ENCODE peak calls at places on chromosomes 12 and 14, in nine cellular contexts. One of them, this sample, is unnamed.

GRCh38 chr14:56342419-56342901 is 224.2 kb downstream of the PELI2 start:
- DNase-seq in hippocampal formation: no peak
- DNase-seq in keratinocyte: no peak
- DNase-seq in germinal center: peak
- DNase-seq in COLO829: peak
- DNase-seq in stimulated activated naive CD8-positive, alpha-beta T cell treated with anti-CD3 and anti-CD28 coated beads, Interleukin-15, amount 100 ng/mL, for 72 hours: no peak
- DNase-seq in NCI-H748 treated with DMSO at 0.1 percent for 48 hours: no peak
- DNase-seq in colonic mucosa: no peak
- DNase-seq in omental fat pad: no peak
- DNase-seq in this sample: no peak

GRCh38 chr14:37270629-37271028 is 72.9 kb downstream of the MIPOL1 start:
- DNase-seq in omental fat pad: no peak
- DNase-seq in stimulated activated naive CD8-positive, alpha-beta T cell treated with anti-CD3 and anti-CD28 coated beads, Interleukin-15, amount 100 ng/mL, for 72 hours: no peak
- DNase-seq in colonic mucosa: no peak
- DNase-seq in hippocampal formation: no peak
- DNase-seq in COLO829: no peak
- DNase-seq in keratinocyte: no peak
- DNase-seq in NCI-H748 treated with DMSO at 0.1 percent for 48 hours: peak
- DNase-seq in germinal center: no peak
- DNase-seq in this sample: no peak

GRCh38 chr12:121893901-121894540 is 5.4 kb downstream of the PSMD9 start:
- DNase-seq in omental fat pad: no peak
- DNase-seq in keratinocyte: no peak
- DNase-seq in COLO829: peak
- DNase-seq in germinal center: no peak
- DNase-seq in colonic mucosa: peak
- DNase-seq in stimulated activated naive CD8-positive, alpha-beta T cell treated with anti-CD3 and anti-CD28 coated beads, Interleukin-15, amount 100 ng/mL, for 72 hours: no peak
- DNase-seq in hippocampal formation: no peak
- DNase-seq in NCI-H748 treated with DMSO at 0.1 percent for 48 hours: no peak
- DNase-seq in this sample: peak

GRCh38 chr12:98464155-98464554 is 51.2 kb upstream of the TMPO start:
- DNase-seq in hippocampal formation: no peak
- DNase-seq in colonic mucosa: no peak
- DNase-seq in omental fat pad: no peak
- DNase-seq in keratinocyte: no peak
- DNase-seq in COLO829: no peak
- DNase-seq in stimulated activated naive CD8-positive, alpha-beta T cell treated with anti-CD3 and anti-CD28 coated beads, Interleukin-15, amount 100 ng/mL, for 72 hours: no peak
- DNase-seq in germinal center: no peak
- DNase-seq in NCI-H748 treated with DMSO at 0.1 percent for 48 hours: no peak
- DNase-seq in this sample: no peak

GRCh38 chr12:57781801-57782200 is 786 bp upstream of the TSFM start:
- DNase-seq in colonic mucosa: no peak
- DNase-seq in keratinocyte: no peak
- DNase-seq in germinal center: no peak
- DNase-seq in COLO829: no peak
- DNase-seq in stimulated activated naive CD8-positive, alpha-beta T cell treated with anti-CD3 and anti-CD28 coated beads, Interleukin-15, amount 100 ng/mL, for 72 hours: no peak
- DNase-seq in NCI-H748 treated with DMSO at 0.1 percent for 48 hours: no peak
- DNase-seq in omental fat pad: no peak
- DNase-seq in hippocampal formation: no peak
- DNase-seq in this sample: no peak

GRCh38 chr12:65602579-65603295 is 221.5 kb upstream of the HMGA2 start:
- DNase-seq in omental fat pad: peak
- DNase-seq in colonic mucosa: peak
- DNase-seq in stimulated activated naive CD8-positive, alpha-beta T cell treated with anti-CD3 and anti-CD28 coated beads, Interleukin-15, amount 100 ng/mL, for 72 hours: peak
- DNase-seq in NCI-H748 treated with DMSO at 0.1 percent for 48 hours: peak
- DNase-seq in germinal center: peak
- DNase-seq in keratinocyte: no peak
- DNase-seq in COLO829: peak
- DNase-seq in hippocampal formation: peak
- DNase-seq in this sample: peak

GRCh38 chr14:101181717-101182313 is 278.3 kb upstream of the RTL1 start:
- DNase-seq in hippocampal formation: no peak
- DNase-seq in keratinocyte: no peak
- DNase-seq in omental fat pad: peak
- DNase-seq in COLO829: no peak
- DNase-seq in germinal center: no peak
- DNase-seq in colonic mucosa: no peak
- DNase-seq in NCI-H748 treated with DMSO at 0.1 percent for 48 hours: no peak
- DNase-seq in stimulated activated naive CD8-positive, alpha-beta T cell treated with anti-CD3 and anti-CD28 coated beads, Interleukin-15, amount 100 ng/mL, for 72 hours: no peak
- DNase-seq in this sample: no peak

GRCh38 chr12:120100630-120101029 is 15.9 kb downstream of the RAB35 start:
- DNase-seq in NCI-H748 treated with DMSO at 0.1 percent for 48 hours: no peak
- DNase-seq in colonic mucosa: no peak
- DNase-seq in hippocampal formation: peak
- DNase-seq in germinal center: no peak
- DNase-seq in COLO829: no peak
- DNase-seq in keratinocyte: no peak
- DNase-seq in stimulated activated naive CD8-positive, alpha-beta T cell treated with anti-CD3 and anti-CD28 coated beads, Interleukin-15, amount 100 ng/mL, for 72 hours: no peak
- DNase-seq in omental fat pad: no peak
- DNase-seq in this sample: no peak

GRCh38 chr12:120316798-120317257 is 10.8 kb downstream of the PLA2G1B start:
- DNase-seq in germinal center: no peak
- DNase-seq in hippocampal formation: no peak
- DNase-seq in colonic mucosa: no peak
- DNase-seq in omental fat pad: no peak
- DNase-seq in NCI-H748 treated with DMSO at 0.1 percent for 48 hours: no peak
- DNase-seq in keratinocyte: no peak
- DNase-seq in COLO829: no peak
- DNase-seq in stimulated activated naive CD8-positive, alpha-beta T cell treated with anti-CD3 and anti-CD28 coated beads, Interleukin-15, amount 100 ng/mL, for 72 hours: no peak
- DNase-seq in this sample: no peak

GRCh38 chr12:130070017-130070653 is 92.1 kb upstream of the FZD10 start:
- DNase-seq in COLO829: peak
- DNase-seq in NCI-H748 treated with DMSO at 0.1 percent for 48 hours: no peak
- DNase-seq in colonic mucosa: no peak
- DNase-seq in hippocampal formation: peak
- DNase-seq in germinal center: no peak
- DNase-seq in stimulated activated naive CD8-positive, alpha-beta T cell treated with anti-CD3 and anti-CD28 coated beads, Interleukin-15, amount 100 ng/mL, for 72 hours: no peak
- DNase-seq in omental fat pad: peak
- DNase-seq in keratinocyte: no peak
- DNase-seq in this sample: no peak

GRCh38 chr12:50197297-50197727 is 30.1 kb upstream of the CERS5 start:
- DNase-seq in hippocampal formation: no peak
- DNase-seq in keratinocyte: no peak
- DNase-seq in stimulated activated naive CD8-positive, alpha-beta T cell treated with anti-CD3 and anti-CD28 coated beads, Interleukin-15, amount 100 ng/mL, for 72 hours: no peak
- DNase-seq in omental fat pad: no peak
- DNase-seq in COLO829: no peak
- DNase-seq in colonic mucosa: no peak
- DNase-seq in NCI-H748 treated with DMSO at 0.1 percent for 48 hours: no peak
- DNase-seq in germinal center: no peak
- DNase-seq in this sample: no peak

GRCh38 chr14:34539407-34540180 is at the start of gene EAPP:
- DNase-seq in stimulated activated naive CD8-positive, alpha-beta T cell treated with anti-CD3 and anti-CD28 coated beads, Interleukin-15, amount 100 ng/mL, for 72 hours: peak
- DNase-seq in NCI-H748 treated with DMSO at 0.1 percent for 48 hours: no peak
- DNase-seq in germinal center: peak
- DNase-seq in colonic mucosa: peak
- DNase-seq in COLO829: peak
- DNase-seq in keratinocyte: peak
- DNase-seq in hippocampal formation: no peak
- DNase-seq in omental fat pad: peak
- DNase-seq in this sample: peak

GRCh38 chr14:22545842-22546721 is 42.9 kb downstream of the DAD1 start:
- DNase-seq in omental fat pad: no peak
- DNase-seq in NCI-H748 treated with DMSO at 0.1 percent for 48 hours: no peak
- DNase-seq in colonic mucosa: no peak
- DNase-seq in COLO829: peak
- DNase-seq in germinal center: no peak
- DNase-seq in keratinocyte: no peak
- DNase-seq in stimulated activated naive CD8-positive, alpha-beta T cell treated with anti-CD3 and anti-CD28 coated beads, Interleukin-15, amount 100 ng/mL, for 72 hours: no peak
- DNase-seq in hippocampal formation: no peak
- DNase-seq in this sample: no peak

GRCh38 chr14:75861161-75861621 is 120.6 kb downstream of the TGFB3 start:
- DNase-seq in germinal center: no peak
- DNase-seq in hippocampal formation: no peak
- DNase-seq in COLO829: no peak
- DNase-seq in omental fat pad: no peak
- DNase-seq in colonic mucosa: no peak
- DNase-seq in keratinocyte: no peak
- DNase-seq in stimulated activated naive CD8-positive, alpha-beta T cell treated with anti-CD3 and anti-CD28 coated beads, Interleukin-15, amount 100 ng/mL, for 72 hours: no peak
- DNase-seq in NCI-H748 treated with DMSO at 0.1 percent for 48 hours: no peak
- DNase-seq in this sample: no peak

GRCh38 chr12:69466867-69467266 is 3.3 kb upstream of the FRS2 start:
- DNase-seq in stimulated activated naive CD8-positive, alpha-beta T cell treated with anti-CD3 and anti-CD28 coated beads, Interleukin-15, amount 100 ng/mL, for 72 hours: no peak
- DNase-seq in NCI-H748 treated with DMSO at 0.1 percent for 48 hours: no peak
- DNase-seq in omental fat pad: no peak
- DNase-seq in germinal center: no peak
- DNase-seq in COLO829: no peak
- DNase-seq in colonic mucosa: no peak
- DNase-seq in keratinocyte: no peak
- DNase-seq in hippocampal formation: no peak
- DNase-seq in this sample: no peak

GRCh38 chr14:65852689-65853088 is 440.2 kb downstream of the FUT8 start:
- DNase-seq in COLO829: no peak
- DNase-seq in omental fat pad: no peak
- DNase-seq in NCI-H748 treated with DMSO at 0.1 percent for 48 hours: no peak
- DNase-seq in germinal center: no peak
- DNase-seq in keratinocyte: no peak
- DNase-seq in stimulated activated naive CD8-positive, alpha-beta T cell treated with anti-CD3 and anti-CD28 coated beads, Interleukin-15, amount 100 ng/mL, for 72 hours: no peak
- DNase-seq in hippocampal formation: no peak
- DNase-seq in colonic mucosa: no peak
- DNase-seq in this sample: no peak

GRCh38 chr12:62891805-62892549 is 43.0 kb downstream of the PPM1H start:
- DNase-seq in colonic mucosa: no peak
- DNase-seq in hippocampal formation: no peak
- DNase-seq in keratinocyte: no peak
- DNase-seq in COLO829: no peak
- DNase-seq in omental fat pad: no peak
- DNase-seq in stimulated activated naive CD8-positive, alpha-beta T cell treated with anti-CD3 and anti-CD28 coated beads, Interleukin-15, amount 100 ng/mL, for 72 hours: no peak
- DNase-seq in NCI-H748 treated with DMSO at 0.1 percent for 48 hours: no peak
- DNase-seq in germinal center: no peak
- DNase-seq in this sample: no peak

GRCh38 chr14:35365130-35366047 is 39.2 kb downstream of the NFKBIA start:
- DNase-seq in colonic mucosa: peak
- DNase-seq in NCI-H748 treated with DMSO at 0.1 percent for 48 hours: no peak
- DNase-seq in COLO829: peak
- DNase-seq in germinal center: no peak
- DNase-seq in stimulated activated naive CD8-positive, alpha-beta T cell treated with anti-CD3 and anti-CD28 coated beads, Interleukin-15, amount 100 ng/mL, for 72 hours: peak
- DNase-seq in hippocampal formation: peak
- DNase-seq in keratinocyte: no peak
- DNase-seq in omental fat pad: peak
- DNase-seq in this sample: peak

GRCh38 chr14:103530831-103531230 is 1.8 kb downstream of the TRMT61A start:
- DNase-seq in colonic mucosa: no peak
- DNase-seq in COLO829: no peak
- DNase-seq in omental fat pad: no peak
- DNase-seq in NCI-H748 treated with DMSO at 0.1 percent for 48 hours: no peak
- DNase-seq in germinal center: no peak
- DNase-seq in stimulated activated naive CD8-positive, alpha-beta T cell treated with anti-CD3 and anti-CD28 coated beads, Interleukin-15, amount 100 ng/mL, for 72 hours: no peak
- DNase-seq in keratinocyte: no peak
- DNase-seq in hippocampal formation: no peak
- DNase-seq in this sample: no peak

GRCh38 chr14:32702571-32702970 is 236.1 kb upstream of the NPAS3 start:
- DNase-seq in NCI-H748 treated with DMSO at 0.1 percent for 48 hours: no peak
- DNase-seq in COLO829: peak
- DNase-seq in hippocampal formation: peak
- DNase-seq in colonic mucosa: peak
- DNase-seq in germinal center: no peak
- DNase-seq in omental fat pad: no peak
- DNase-seq in keratinocyte: no peak
- DNase-seq in stimulated activated naive CD8-positive, alpha-beta T cell treated with anti-CD3 and anti-CD28 coated beads, Interleukin-15, amount 100 ng/mL, for 72 hours: no peak
- DNase-seq in this sample: no peak

GRCh38 chr12:91225316-91225715 is 42.7 kb upstream of the DCN start:
- DNase-seq in germinal center: no peak
- DNase-seq in hippocampal formation: no peak
- DNase-seq in colonic mucosa: no peak
- DNase-seq in COLO829: no peak
- DNase-seq in NCI-H748 treated with DMSO at 0.1 percent for 48 hours: no peak
- DNase-seq in stimulated activated naive CD8-positive, alpha-beta T cell treated with anti-CD3 and anti-CD28 coated beads, Interleukin-15, amount 100 ng/mL, for 72 hours: no peak
- DNase-seq in keratinocyte: no peak
- DNase-seq in omental fat pad: no peak
- DNase-seq in this sample: no peak

GRCh38 chr14:79899610-79900009 is 311.7 kb downstream of the DIO2 start:
- DNase-seq in colonic mucosa: no peak
- DNase-seq in stimulated activated naive CD8-positive, alpha-beta T cell treated with anti-CD3 and anti-CD28 coated beads, Interleukin-15, amount 100 ng/mL, for 72 hours: no peak
- DNase-seq in keratinocyte: no peak
- DNase-seq in NCI-H748 treated with DMSO at 0.1 percent for 48 hours: no peak
- DNase-seq in COLO829: no peak
- DNase-seq in hippocampal formation: no peak
- DNase-seq in omental fat pad: no peak
- DNase-seq in germinal center: no peak
- DNase-seq in this sample: no peak

GRCh38 chr12:31021809-31022492 is 51.7 kb upstream of the DDX11 start:
- DNase-seq in colonic mucosa: no peak
- DNase-seq in keratinocyte: no peak
- DNase-seq in stimulated activated naive CD8-positive, alpha-beta T cell treated with anti-CD3 and anti-CD28 coated beads, Interleukin-15, amount 100 ng/mL, for 72 hours: no peak
- DNase-seq in omental fat pad: no peak
- DNase-seq in hippocampal formation: no peak
- DNase-seq in NCI-H748 treated with DMSO at 0.1 percent for 48 hours: no peak
- DNase-seq in germinal center: no peak
- DNase-seq in COLO829: no peak
- DNase-seq in this sample: no peak

GRCh38 chr14:55500219-55500701 is 59.8 kb upstream of the TBPL2 start:
- DNase-seq in omental fat pad: no peak
- DNase-seq in stimulated activated naive CD8-positive, alpha-beta T cell treated with anti-CD3 and anti-CD28 coated beads, Interleukin-15, amount 100 ng/mL, for 72 hours: no peak
- DNase-seq in hippocampal formation: no peak
- DNase-seq in germinal center: no peak
- DNase-seq in keratinocyte: no peak
- DNase-seq in NCI-H748 treated with DMSO at 0.1 percent for 48 hours: peak
- DNase-seq in COLO829: no peak
- DNase-seq in colonic mucosa: peak
- DNase-seq in this sample: no peak